ENCODE peak calls at places on chromosome 6, in eight cellular contexts. F, R, E, K, Y, N, S and G are unnamed samples.

GRCh38 chr6:5506149-5506548 is 244.8 kb downstream of the FARS2 start:
- DNase-seq in F (peak; percentile 45), R (no peak), E (no peak), K (no peak), Y (no peak), N (no peak), S (no peak), G (no peak)

GRCh38 chr6:90458353-90459224 is 128.3 kb downstream of the MAP3K7 start:
- DNase-seq in F (no peak), R (no peak), E (no peak), K (peak; percentile 91), Y (no peak), N (no peak), S (no peak), G (no peak)

GRCh38 chr6:2688416-2689064 is 62.2 kb downstream of the MYLK4 start:
- DNase-seq in F (peak; percentile 74), R (no peak), E (no peak), K (no peak), Y (no peak), N (no peak), S (no peak), G (no peak)

GRCh38 chr6:122286512-122286911 is 112.9 kb upstream of the HSF2 start:
- DNase-seq in F (no peak), R (no peak), E (no peak), K (no peak), Y (no peak), N (no peak), S (no peak), G (no peak)

GRCh38 chr6:22149501-22150490 is 147.0 kb downstream of the PRL start:
- DNase-seq in F (no peak), R (no peak), E (no peak), K (no peak), Y (no peak), N (no peak), S (no peak), G (no peak)

GRCh38 chr6:55886185-55886836 is 10.9 kb upstream of the BMP5 start:
- DNase-seq in F (no peak), R (peak; percentile 3), E (no peak), K (no peak), Y (no peak), N (no peak), S (no peak), G (no peak)

GRCh38 chr6:43142101-43142500 is 29.0 kb upstream of the SRF start:
- DNase-seq in F (no peak), R (no peak), E (no peak), K (no peak), Y (no peak), N (no peak), S (no peak), G (no peak)

GRCh38 chr6:142926494-142927273 is 18.3 kb downstream of the HIVEP2 start:
- DNase-seq in F (peak; percentile 94), R (no peak), E (no peak), K (peak; percentile 54), Y (peak; percentile 90), N (peak; percentile 93), S (peak; percentile 88), G (peak; percentile 70)

GRCh38 chr6:152401978-152402377 is 235.2 kb downstream of the SYNE1 start:
- DNase-seq in F (no peak), R (peak; percentile 29), E (no peak), K (no peak), Y (no peak), N (no peak), S (no peak), G (no peak)

GRCh38 chr6:25215881-25216280 is 63.3 kb upstream of the CARMIL1 start:
- DNase-seq in F (no peak), R (no peak), E (no peak), K (no peak), Y (no peak), N (no peak), S (no peak), G (no peak)

GRCh38 chr6:1402868-1403267 is 13.5 kb downstream of the FOXF2 start:
- DNase-seq in F (no peak), R (no peak), E (no peak), K (no peak), Y (no peak), N (peak; percentile 4), S (no peak), G (no peak)
- TF ChIP-seq POLR2AphosphoS5 in F (no peak), R (no peak), E (no peak), K (no peak), Y (no peak), N (no peak), S (no peak), G (no peak)

GRCh38 chr6:37257634-37258404 is at the start of the genes TBC1D22B and TMEM217:
- DNase-seq in F (peak; percentile 99), R (peak; percentile 91), E (peak; percentile 94), K (peak; percentile 100), Y (peak; percentile 98), N (peak; percentile 98), S (peak; percentile 98), G (peak; percentile 97)

GRCh38 chr6:37260063-37260843 is 2.3 kb upstream of the TMEM217 start:
- DNase-seq in F (no peak), R (no peak), E (no peak), K (no peak), Y (no peak), N (no peak), S (no peak), G (no peak)

GRCh38 chr6:37258405-37258704 is 411 bp upstream of the TMEM217 start:
- DNase-seq in F (no peak), R (no peak), E (no peak), K (no peak), Y (no peak), N (no peak), S (no peak), G (no peak)

GRCh38 chr6:37258716-37259115 is 772 bp upstream of the TMEM217 start:
- DNase-seq in F (no peak), R (no peak), E (no peak), K (no peak), Y (no peak), N (no peak), S (no peak), G (no peak)

DNA sequence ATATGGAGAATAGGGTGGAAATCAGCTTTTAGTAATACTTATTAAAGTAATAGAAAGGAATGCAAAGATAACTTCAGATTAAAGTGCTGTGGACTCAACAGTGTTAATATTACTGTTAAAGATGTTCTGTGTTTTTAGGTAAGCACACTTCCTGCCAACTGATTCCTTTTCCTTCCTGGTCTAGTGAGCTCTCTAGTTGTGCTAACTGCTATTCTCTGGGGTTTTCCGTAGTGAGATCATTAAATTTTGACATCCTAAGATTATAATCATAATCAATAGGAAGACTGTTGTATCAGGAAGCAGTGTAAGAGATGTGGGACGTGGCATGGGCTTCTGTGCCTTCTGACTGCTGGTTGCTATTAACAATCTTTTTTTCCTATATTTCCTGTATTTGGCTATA is 1.2 kb upstream of the TMEM217 start:
- DNase-seq in F (no peak), R (no peak), E (no peak), K (no peak), Y (no peak), N (no peak), S (no peak), G (no peak)
- TF ChIP-seq POLR2A in F (no peak), R (no peak), E (no peak), K (no peak), Y (no peak), N (no peak), S (no peak), G (no peak)

DNA sequence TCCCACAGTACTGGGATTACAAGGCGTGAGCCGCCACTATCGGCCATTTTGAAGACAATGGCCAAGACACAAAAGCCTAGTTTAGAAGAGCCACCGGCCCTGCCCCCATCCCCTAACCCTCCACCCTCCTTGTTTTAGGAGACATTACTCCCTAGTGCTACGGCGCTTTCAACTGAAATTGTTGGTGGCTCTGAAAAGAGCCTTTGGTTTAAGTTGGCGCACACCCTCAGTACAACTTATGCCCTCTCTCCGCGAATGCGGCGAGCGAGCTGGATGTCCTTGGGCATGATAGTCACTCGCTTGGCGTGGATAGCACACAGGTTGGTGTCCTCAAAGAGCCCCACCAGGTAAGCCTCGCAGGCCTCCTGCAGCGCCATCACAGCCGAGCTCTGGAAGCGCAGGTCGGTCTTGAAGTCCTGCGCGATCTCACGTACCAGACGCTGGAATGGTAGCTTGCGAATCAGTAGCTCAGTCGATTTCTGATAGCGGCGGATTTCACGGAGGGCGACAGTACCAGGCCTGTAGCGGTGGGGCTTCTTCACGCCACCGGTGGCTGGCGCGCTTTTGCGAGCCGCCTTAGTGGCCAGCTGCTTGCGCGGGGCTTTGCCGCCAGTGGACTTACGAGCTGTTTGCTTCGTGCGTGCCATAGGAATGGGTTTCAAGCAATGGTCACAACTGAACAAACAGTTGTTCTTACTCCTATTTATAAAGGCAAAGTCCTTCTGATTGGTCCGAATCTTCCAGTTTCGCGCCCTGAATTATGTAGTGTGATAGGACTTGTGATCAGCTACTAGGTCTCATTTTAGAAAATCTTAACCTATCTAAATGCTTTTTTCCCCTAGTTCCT is 114.8 kb upstream of the BTN3A2 start:
- DNase-seq in F (no peak), R (no peak), E (no peak), K (peak; percentile 56), Y (peak; percentile 84), N (peak; percentile 76), S (peak; percentile 72), G (no peak)
- TF ChIP-seq POLR2AphosphoS5 in F (peak; percentile 57), R (no peak), E (peak; percentile 98), K (peak; percentile 85), Y (peak; percentile 96), N (peak; percentile 71), S (no peak), G (peak; percentile 98)

GRCh38 chr6:146543940-146544661 is 468 bp downstream of the RAB32 start:
- DNase-seq in F (peak; percentile 93), R (no peak), E (no peak), K (no peak), Y (peak; percentile 67), N (peak; percentile 70), S (peak; percentile 74), G (no peak)

GRCh38 chr6:146542881-146543210 is 787 bp upstream of the RAB32 start:
- DNase-seq in F (no peak), R (no peak), E (no peak), K (no peak), Y (no peak), N (no peak), S (no peak), G (no peak)

GRCh38 chr6:146544783-146545182 is 1.1 kb downstream of the RAB32 start:
- DNase-seq in F (no peak), R (no peak), E (no peak), K (no peak), Y (no peak), N (peak; percentile 55), S (no peak), G (no peak)

GRCh38 chr6:146545608-146546007 is 2.0 kb downstream of the RAB32 start:
- DNase-seq in F (no peak), R (no peak), E (no peak), K (no peak), Y (no peak), N (no peak), S (no peak), G (no peak)

DNA sequence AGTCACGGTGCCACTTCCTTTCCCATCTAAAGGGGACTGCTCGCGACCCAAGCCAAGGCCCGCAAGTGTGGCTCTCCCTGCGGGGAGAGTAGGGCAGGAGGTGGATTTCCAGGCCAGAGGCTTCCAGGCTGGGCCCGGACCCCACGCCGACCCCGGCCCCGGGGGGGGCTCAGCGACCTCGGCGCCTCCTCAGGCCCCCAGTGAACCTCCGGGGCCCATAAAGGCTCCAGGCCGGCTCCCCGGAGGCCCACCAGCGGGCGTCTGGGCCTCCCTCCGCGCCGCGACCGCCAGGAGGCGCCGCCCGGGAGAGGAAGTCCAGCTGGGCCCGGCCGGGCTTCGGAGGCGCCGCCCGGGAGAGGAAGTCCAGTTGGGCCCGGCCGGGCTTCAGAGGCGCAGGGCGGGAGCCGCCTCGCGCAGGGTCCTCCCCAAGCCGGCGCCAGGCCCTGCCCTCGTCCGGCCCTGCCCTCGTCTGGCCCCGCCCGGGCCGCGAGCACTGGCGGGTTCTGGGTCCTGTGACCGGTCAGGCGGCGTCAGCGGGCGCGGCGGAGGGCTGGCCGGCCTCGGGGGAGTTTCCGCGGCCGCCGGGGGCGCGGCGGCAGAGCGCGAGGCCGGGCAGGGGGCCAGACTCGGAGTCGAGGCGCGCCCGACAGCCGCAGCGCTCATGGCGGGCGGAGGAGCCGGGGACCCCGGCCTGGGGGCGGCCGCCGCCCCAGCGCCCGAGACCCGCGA is at the start of gene RAB32:
- DNase-seq in F (peak; percentile 96), R (no peak), E (peak; percentile 73), K (peak; percentile 90), Y (peak; percentile 93), N (peak; percentile 96), S (peak; percentile 95), G (peak; percentile 12)
- TF ChIP-seq POLR2A in F (peak; percentile 50), R (no peak), E (no peak), K (peak; percentile 53), Y (no peak), N (no peak), S (peak; percentile 51), G (no peak)